ENCODE peak calls at places on chromosome X, in ten cellular contexts. R is HEK293T, W is stomach, Y is AG10803, K is astrocyte of the spinal cord, D is sigmoid colon, G is thoracic aorta, M is skeletal muscle cell, L is iris pigment epithelial cell, S is head of caudate nucleus. N is an unnamed sample.

GRCh38 chrX:15679246-15679645 is 14.6 kb upstream of the CLTRN start:
- DNase-seq in R (no peak), W (no peak), Y (no peak), K (no peak), D (no peak), G (no peak), M (no peak), L (peak; percentile 14), S (peak; percentile 62), N (no peak)

GRCh38 chrX:9595131-9595530 is 130.3 kb downstream of the TBL1X start:
- DNase-seq in R (no peak), W (no peak), Y (peak; percentile 74), K (peak; percentile 68), D (no peak), G (no peak), M (peak; percentile 26), L (peak; percentile 52), S (no peak), N (no peak)

GRCh38 chrX:6456196-6456595 is 78.7 kb downstream of the VCX3A start:
- DNase-seq in R (no peak), W (no peak), Y (no peak), K (no peak), D (no peak), G (no peak), M (no peak), L (no peak), S (no peak), N (no peak)

GRCh38 chrX:56812515-56813105 is 83.6 kb downstream of the NBDY start:
- DNase-seq in R (no peak), W (no peak), Y (peak; percentile 18), K (no peak), D (no peak), G (no peak), M (no peak), L (no peak), S (no peak), N (no peak)

GRCh38 chrX:48975041-48975440 is 3.4 kb upstream of the KCND1 start:
- DNase-seq in R (no peak), W (no peak), Y (no peak), K (no peak), D (no peak), G (no peak), M (no peak), L (no peak), S (no peak), N (no peak)

GRCh38 chrX:74461384-74461783 is 40.1 kb downstream of the SLC16A2 start:
- DNase-seq in R (no peak), W (no peak), Y (peak; percentile 31), K (no peak), D (no peak), G (no peak), M (no peak), L (peak; percentile 8), S (peak; percentile 16), N (no peak)

GRCh38 chrX:7083468-7084396 is 63.8 kb upstream of the STS start:
- DNase-seq in R (no peak), W (no peak), Y (peak; percentile 92), K (peak; percentile 97), D (no peak), G (no peak), M (peak; percentile 82), L (peak; percentile 98), S (no peak), N (no peak)

GRCh38 chrX:117995378-117995777 is 121.2 kb downstream of the KLHL13 start:
- DNase-seq in R (no peak), W (no peak), Y (no peak), K (no peak), D (no peak), G (no peak), M (no peak), L (no peak), S (no peak), N (no peak)

GRCh38 chrX:15497865-15498264 is 2.7 kb upstream of the BMX start:
- DNase-seq in R (peak; percentile 74), W (peak; percentile 47), Y (peak; percentile 15), K (peak; percentile 24), D (no peak), G (no peak), M (no peak), L (peak; percentile 36), S (peak; percentile 46), N (peak; percentile 67)

GRCh38 chrX:21493226-21493850 is 119.1 kb downstream of the CNKSR2 start:
- DNase-seq in R (no peak), W (no peak), Y (peak; percentile 9), K (peak; percentile 67), D (no peak), G (no peak), M (peak; percentile 41), L (peak; percentile 36), S (no peak), N (no peak)

GRCh38 chrX:74251006-74251930 is 52.7 kb upstream of the ZCCHC13 start:
- DNase-seq in R (no peak), W (no peak), Y (peak; percentile 87), K (no peak), D (no peak), G (no peak), M (peak; percentile 35), L (peak; percentile 83), S (no peak), N (no peak)

GRCh38 chrX:30748337-30748960 is 95.2 kb downstream of the GK start:
- DNase-seq in R (no peak), W (no peak), Y (no peak), K (no peak), D (no peak), G (no peak), M (no peak), L (no peak), S (no peak), N (no peak)

GRCh38 chrX:118536687-118537461 is 41.3 kb downstream of the DOCK11 start:
- DNase-seq in R (peak; percentile 59), W (no peak), Y (peak; percentile 53), K (peak; percentile 37), D (no peak), G (no peak), M (no peak), L (peak; percentile 55), S (no peak), N (peak; percentile 3)

GRCh38 chrX:24498181-24498580 is 33.1 kb downstream of the PDK3 start:
- DNase-seq in R (peak; percentile 43), W (no peak), Y (peak; percentile 0), K (peak; percentile 23), D (peak; percentile 74), G (no peak), M (no peak), L (no peak), S (no peak), N (peak; percentile 11)

GRCh38 chrX:136260801-136261200 is 9.6 kb upstream of the MAP7D3 start:
- DNase-seq in R (no peak), W (no peak), Y (peak; percentile 77), K (peak; percentile 75), D (no peak), G (no peak), M (peak; percentile 73), L (peak; percentile 88), S (no peak), N (no peak)

GRCh38 chrX:55907968-55908607 is 190.5 kb downstream of the RRAGB start:
- DNase-seq in R (peak; percentile 3), W (peak; percentile 58), Y (peak; percentile 42), K (peak; percentile 37), D (peak; percentile 68), G (no peak), M (no peak), L (peak; percentile 15), S (peak; percentile 35), N (peak; percentile 33)

GRCh38 chrX:33045245-33045644 is 166.1 kb downstream of the DMD start:
- DNase-seq in R (no peak), W (no peak), Y (no peak), K (no peak), D (no peak), G (no peak), M (no peak), L (no peak), S (no peak), N (no peak)

GRCh38 chrX:150569155-150569477 is 695 bp downstream of the MTM1 start:
- DNase-seq in R (no peak), W (peak; percentile 34), Y (peak; percentile 35), K (peak; percentile 28), D (no peak), G (no peak), M (no peak), L (peak; percentile 56), S (no peak), N (no peak)

GRCh38 chrX:2485789-2486345 is 14.9 kb downstream of the DHRSX start:
- DNase-seq in R (no peak), W (no peak), Y (no peak), K (no peak), D (no peak), G (no peak), M (no peak), L (no peak), S (no peak), N (no peak)

GRCh38 chrX:42442745-42443144 is 335.2 kb downstream of the PPP1R2C start:
- DNase-seq in R (no peak), W (no peak), Y (no peak), K (no peak), D (no peak), G (no peak), M (no peak), L (no peak), S (no peak), N (no peak)

GRCh38 chrX:70998402-70999027 is 67.6 kb upstream of the SLC7A3 start:
- DNase-seq in R (no peak), W (no peak), Y (peak; percentile 57), K (peak; percentile 43), D (no peak), G (no peak), M (no peak), L (peak; percentile 56), S (peak; percentile 49), N (peak; percentile 15)